ENCODE peak calls at places on chromosomes 16 and 17, in six cellular contexts. C is substantia nigra, G is AG08396, P is Peyer's patch, L is EL, A is amniotic stem cell. V is an unnamed sample.

GRCh38 chr16:77945126-77945525 is 77.2 kb upstream of the CLEC3A start:
- DNase-seq in C (no peak), L (no peak), G (no peak), A (no peak), P (no peak), V (no peak)

GRCh38 chr17:16428098-16428882 is 12.9 kb downstream of the TRPV2 start:
- DNase-seq in L (peak), G (peak), C (peak), P (peak), A (no peak), V (peak)

GRCh38 chr17:73394523-73395450 is 83.0 kb upstream of the CDC42EP4 start:
- DNase-seq in A (no peak), G (no peak), C (no peak), P (no peak), L (no peak), V (no peak)

GRCh38 chr17:42325026-42325425 is 36.7 kb downstream of the STAT5A start:
- DNase-seq in A (peak), L (peak), P (no peak), C (no peak), G (peak), V (no peak)

GRCh38 chr16:65919116-65919515 is 447.4 kb upstream of the CDH5 start:
- DNase-seq in C (no peak), G (no peak), L (no peak), A (no peak), P (no peak), V (no peak)

GRCh38 chr17:47720196-47720595 is 12.8 kb upstream of the TBX21 start:
- DNase-seq in P (no peak), G (no peak), L (no peak), C (no peak), A (no peak), V (no peak)

GRCh38 chr17:44132275-44132821 is 8.9 kb upstream of the HDAC5 start:
- DNase-seq in C (no peak), P (no peak), G (no peak), A (no peak), L (peak), V (no peak)

GRCh38 chr16:48818257-48818656 is 208.3 kb upstream of the N4BP1 start:
- DNase-seq in L (no peak), C (no peak), P (no peak), A (no peak), G (no peak), V (no peak)

GRCh38 chr17:64009571-64010402 is 10.6 kb downstream of the ICAM2 start:
- DNase-seq in P (no peak), L (peak), C (no peak), A (no peak), G (peak), V (no peak)

GRCh38 chr17:34578016-34578415 is 1.4 kb upstream of the TMEM132E start:
- DNase-seq in P (peak), A (no peak), G (no peak), C (no peak), L (no peak), V (no peak)

GRCh38 chr16:13957197-13958078 is 37.5 kb downstream of the ERCC4 start:
- DNase-seq in P (peak), L (peak), C (peak), G (peak), A (peak), V (no peak)

GRCh38 chr17:17406225-17406624 is 70.6 kb upstream of the MED9 start:
- DNase-seq in L (no peak), C (no peak), P (no peak), A (no peak), G (no peak), V (no peak)